ENCODE peak calls at places on chromosome 3, in ten cellular contexts. C, W, T, X, A, E, I, P, D and O are unnamed samples.
A peak's percentile ranks its signal among the peaks of the same experiment; 100 is the strongest.

GRCh38 chr3:17088602-17089313 is 204.0 kb downstream of the PLCL2 start:
- DNase-seq in C (peak; percentile 41), W (no peak), T (no peak), X (peak; percentile 12), A (no peak), E (no peak), I (no peak), P (no peak), D (no peak), O (no peak)

GRCh38 chr3:146152841-146153240 is 8.1 kb downstream of the PLOD2 start:
- DNase-seq in C (peak; percentile 49), W (no peak), T (no peak), X (no peak), A (no peak), E (no peak), I (peak; percentile 56), P (no peak), D (no peak), O (no peak)

GRCh38 chr3:53238051-53238850 is 17.6 kb downstream of the TKT start:
- DNase-seq in C (peak; percentile 45), W (peak; percentile 58), T (peak; percentile 75), X (no peak), A (no peak), E (peak; percentile 94), I (peak; percentile 92), P (peak; percentile 69), D (peak; percentile 76), O (no peak)

GRCh38 chr3:123552095-123552714 is 32.6 kb downstream of the HACD2 start:
- DNase-seq in C (no peak), W (no peak), T (no peak), X (peak; percentile 23), A (no peak), E (peak; percentile 25), I (peak; percentile 19), P (no peak), D (no peak), O (no peak)

GRCh38 chr3:46897031-46897430 is 19.5 kb downstream of the PTH1R start:
- DNase-seq in C (peak; percentile 33), W (no peak), T (no peak), X (no peak), A (peak; percentile 8), E (no peak), I (no peak), P (no peak), D (no peak), O (no peak)

GRCh38 chr3:104206925-104207324 is 1159.8 kb upstream of the ALCAM start:
- DNase-seq in C (no peak), W (no peak), T (peak; percentile 40), X (no peak), A (no peak), E (no peak), I (no peak), P (no peak), D (no peak), O (no peak)

GRCh38 chr3:111072016-111072891 is 638 bp downstream of the NECTIN3 start:
- DNase-seq in C (peak; percentile 56), W (peak; percentile 43), T (peak; percentile 65), X (peak; percentile 15), A (peak; percentile 45), E (peak; percentile 66), I (peak; percentile 52), P (peak; percentile 54), D (peak; percentile 80), O (no peak)

GRCh38 chr3:188567478-188568195 is 413.7 kb downstream of the LPP start:
- DNase-seq in C (no peak), W (no peak), T (no peak), X (no peak), A (no peak), E (peak; percentile 22), I (no peak), P (no peak), D (no peak), O (no peak)

GRCh38 chr3:14521611-14522010 is 18.5 kb downstream of the GRIP2 start:
- DNase-seq in C (no peak), W (no peak), T (no peak), X (no peak), A (no peak), E (no peak), I (no peak), P (peak; percentile 8), D (no peak), O (no peak)

GRCh38 chr3:184500344-184500923 is 61.2 kb upstream of the EPHB3 start:
- DNase-seq in C (no peak), W (no peak), T (no peak), X (no peak), A (no peak), E (no peak), I (no peak), P (no peak), D (no peak), O (no peak)

GRCh38 chr3:125194061-125194848 is 18.3 kb downstream of the SLC12A8 start:
- DNase-seq in C (no peak), W (no peak), T (no peak), X (no peak), A (no peak), E (peak; percentile 6), I (peak; percentile 84), P (no peak), D (no peak), O (no peak)

GRCh38 chr3:167246252-167246651 is 133.8 kb downstream of the ZBBX start:
- DNase-seq in C (no peak), W (no peak), T (no peak), X (no peak), A (no peak), E (no peak), I (no peak), P (no peak), D (no peak), O (no peak)

GRCh38 chr3:116815321-116815720 is 105.7 kb downstream of the TUSC7 start:
- DNase-seq in C (no peak), W (no peak), T (no peak), X (no peak), A (no peak), E (no peak), I (no peak), P (no peak), D (no peak), O (no peak)

GRCh38 chr3:69084326-69084667 is 440 bp upstream of the ARL6IP5 start:
- DNase-seq in C (no peak), W (no peak), T (peak; percentile 55), X (no peak), A (no peak), E (peak; percentile 88), I (peak; percentile 89), P (no peak), D (no peak), O (no peak)

GRCh38 chr3:3589715-3590130 is 209.5 kb upstream of the LRRN1 start:
- DNase-seq in C (no peak), W (no peak), T (no peak), X (no peak), A (no peak), E (no peak), I (no peak), P (no peak), D (no peak), O (no peak)

GRCh38 chr3:37981348-37981664 is 9.3 kb upstream of the VILL start:
- DNase-seq in C (no peak), W (no peak), T (no peak), X (no peak), A (no peak), E (no peak), I (no peak), P (no peak), D (no peak), O (no peak)

GRCh38 chr3:184525337-184526157 is 36.0 kb upstream of the EPHB3 start:
- DNase-seq in C (no peak), W (no peak), T (peak; percentile 36), X (no peak), A (no peak), E (no peak), I (peak; percentile 65), P (no peak), D (peak; percentile 83), O (no peak)

GRCh38 chr3:58052373-58053273 is 44.4 kb downstream of the FLNB start:
- DNase-seq in C (peak; percentile 92), W (peak; percentile 73), T (peak; percentile 86), X (peak; percentile 18), A (peak; percentile 89), E (peak; percentile 95), I (peak; percentile 94), P (peak; percentile 95), D (no peak), O (no peak)

GRCh38 chr3:194320744-194321243 is 30.3 kb downstream of the CPN2 start:
- DNase-seq in C (no peak), W (no peak), T (no peak), X (no peak), A (no peak), E (no peak), I (no peak), P (no peak), D (peak; percentile 16), O (no peak)
- H3K9me3 ChIP-seq in C (peaks cover 3% of the 10 kb centered on the region), W (peaks cover 2% of the 10 kb centered on the region), T (no peaks in the 10 kb centered on the region), X (peaks cover 9% of the 10 kb centered on the region), A (no peaks in the 10 kb centered on the region), E (no peaks in the 10 kb centered on the region), I (peaks cover 20% of the 10 kb centered on the region), P (no peaks in the 10 kb centered on the region), D (no peaks in the 10 kb centered on the region), O (no peaks in the 10 kb centered on the region)

DNA sequence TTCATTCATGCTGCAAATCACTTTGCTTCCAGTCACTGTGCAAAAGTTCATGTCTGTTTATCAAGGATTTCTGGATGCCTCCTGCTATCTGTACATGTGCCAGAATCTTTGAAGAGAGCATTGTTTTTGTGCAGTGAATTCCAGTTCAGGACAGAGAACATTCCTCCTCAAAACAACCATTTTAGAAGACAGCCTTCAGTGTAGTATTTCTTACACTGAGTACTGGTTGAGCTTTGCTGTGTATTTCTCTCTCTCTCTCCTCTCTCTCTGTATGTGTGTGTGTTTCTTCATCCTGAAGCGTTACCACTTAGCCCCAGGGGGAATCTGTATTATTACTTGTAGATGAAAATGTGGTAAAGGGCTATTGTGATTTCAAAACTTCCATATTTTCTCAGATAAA is 123.8 kb upstream of the CHL1 start:
- DNase-seq in C (no peak), W (no peak), T (no peak), X (no peak), A (no peak), E (peak; percentile 39), I (no peak), P (no peak), D (no peak), O (no peak)
- H3K9me3 ChIP-seq in C (no peaks in the 10 kb centered on the region), W (no peaks in the 10 kb centered on the region), T (no peaks in the 10 kb centered on the region), X (no peaks in the 10 kb centered on the region), A (no peaks in the 10 kb centered on the region), E (no peaks in the 10 kb centered on the region), I (no peaks in the 10 kb centered on the region), P (no peaks in the 10 kb centered on the region), D (no peaks in the 10 kb centered on the region), O (no peaks in the 10 kb centered on the region)

GRCh38 chr3:6362406-6362805 is 498.5 kb upstream of the GRM7 start:
- DNase-seq in C (no peak), W (no peak), T (no peak), X (no peak), A (no peak), E (no peak), I (no peak), P (no peak), D (no peak), O (no peak)

GRCh38 chr3:6367171-6367570 is 493.7 kb upstream of the GRM7 start:
- DNase-seq in C (no peak), W (no peak), T (no peak), X (no peak), A (no peak), E (no peak), I (no peak), P (no peak), D (no peak), O (no peak)
- H3K9me3 ChIP-seq in C (no peaks in the 10 kb centered on the region), W (no peaks in the 10 kb centered on the region), T (no peaks in the 10 kb centered on the region), X (no peaks in the 10 kb centered on the region), A (no peaks in the 10 kb centered on the region), E (no peaks in the 10 kb centered on the region), I (peaks cover 14% of the 10 kb centered on the region), P (no peaks in the 10 kb centered on the region), D (no peaks in the 10 kb centered on the region), O (no peaks in the 10 kb centered on the region)

GRCh38 chr3:176071943-176072342 is 1125.3 kb downstream of the TBL1XR1 start:
- DNase-seq in C (no peak), W (no peak), T (no peak), X (no peak), A (no peak), E (no peak), I (no peak), P (no peak), D (no peak), O (no peak)
- H3K9me3 ChIP-seq in C (no peaks in the 10 kb centered on the region), W (no peaks in the 10 kb centered on the region), T (no peaks in the 10 kb centered on the region), X (no peaks in the 10 kb centered on the region), A (no peaks in the 10 kb centered on the region), E (no peaks in the 10 kb centered on the region), I (no peaks in the 10 kb centered on the region), P (no peaks in the 10 kb centered on the region), D (no peaks in the 10 kb centered on the region), O (no peaks in the 10 kb centered on the region)